ENCODE peak calls at places on chromosome 1, in seven cellular contexts. C is activated CD4-positive, alpha-beta T cell treated with anti-CD3 and anti-CD28 coated beads, Interleukin-2, amount 50 U/mL, for 48 hours; V is RPMI7951; U is RWPE1; H is tibial artery; A is GM13976; P is NCI-H345. E is an unnamed sample.

GRCh38 chr1:194069168-194069830 is 882.9 kb upstream of the B3GALT2 start:
- DNase-seq in C (no peak), P (no peak), H (peak), A (no peak), V (no peak), U (no peak), E (no peak)

GRCh38 chr1:156407344-156407743 is 38.3 kb downstream of the RHBG start:
- DNase-seq in U (no peak), P (no peak), A (no peak), V (peak), H (no peak), C (no peak), E (no peak)

GRCh38 chr1:47449702-47450552 is 12.1 kb downstream of the FOXD2 start:
- DNase-seq in A (peak), P (no peak), V (no peak), C (no peak), H (no peak), U (peak), E (no peak)

GRCh38 chr1:171606402-171606941 is 15.6 kb upstream of the MYOCOS start:
- DNase-seq in U (no peak), A (no peak), C (no peak), V (no peak), H (no peak), P (no peak), E (no peak)

GRCh38 chr1:230230948-230231738 is 164.1 kb downstream of the GALNT2 start:
- DNase-seq in A (no peak), V (no peak), C (no peak), H (no peak), U (no peak), P (no peak), E (no peak)

GRCh38 chr1:11069233-11069950 is 9.6 kb upstream of the SRM start:
- DNase-seq in U (no peak), V (no peak), H (peak), P (no peak), A (peak), C (no peak), E (peak)

GRCh38 chr1:153553691-153554608 is 4.9 kb upstream of the S100A3 start:
- DNase-seq in H (peak), V (no peak), U (no peak), A (no peak), C (no peak), P (no peak), E (peak)

GRCh38 chr1:240734001-240734400 is 122.0 kb upstream of the GREM2 start:
- DNase-seq in H (no peak), C (no peak), U (no peak), V (no peak), A (no peak), P (no peak), E (no peak)

GRCh38 chr1:59178339-59178744 is 118.6 kb upstream of the FGGY start:
- DNase-seq in A (no peak), P (no peak), C (no peak), U (no peak), V (peak), H (peak), E (peak)

GRCh38 chr1:31007462-31007991 is 58.0 kb downstream of the PUM1 start:
- DNase-seq in A (no peak), C (no peak), U (peak), V (peak), P (no peak), H (no peak), E (no peak)

GRCh38 chr1:63883494-63884235 is 109.8 kb downstream of the ROR1 start:
- DNase-seq in A (no peak), C (no peak), U (no peak), V (no peak), P (peak), H (no peak), E (no peak)

GRCh38 chr1:232271991-232272589 is 357.8 kb downstream of the SIPA1L2 start:
- DNase-seq in A (no peak), U (no peak), C (no peak), H (no peak), V (no peak), P (no peak), E (no peak)

GRCh38 chr1:234256359-234256758 is 116.9 kb upstream of the COA6 start:
- DNase-seq in P (no peak), A (no peak), H (no peak), V (peak), U (no peak), C (no peak), E (no peak)

GRCh38 chr1:151994956-151995355 is 1.3 kb upstream of the S100A10 start:
- DNase-seq in V (peak), C (no peak), U (peak), H (peak), P (no peak), A (no peak), E (no peak)

GRCh38 chr1:180117764-180118116 is 36.9 kb upstream of the QSOX1 start:
- DNase-seq in V (peak), U (peak), H (no peak), C (no peak), A (no peak), P (no peak), E (no peak)

GRCh38 chr1:13948851-13949490 is 249.0 kb downstream of the PRDM2 start:
- DNase-seq in P (no peak), H (peak), C (no peak), A (no peak), V (no peak), U (no peak), E (no peak)

GRCh38 chr1:4170953-4171352 is 270.9 kb upstream of the C1orf174 start:
- DNase-seq in H (peak), A (no peak), V (no peak), U (no peak), P (no peak), C (no peak), E (no peak)

GRCh38 chr1:59333626-59334277 is 36.9 kb downstream of the FGGY start:
- DNase-seq in C (no peak), P (no peak), U (no peak), V (peak), A (no peak), H (no peak), E (no peak)

GRCh38 chr1:162279099-162279498 is 97.6 kb downstream of the SPATA46 start:
- DNase-seq in A (no peak), H (no peak), P (no peak), C (no peak), U (no peak), V (no peak), E (no peak)

GRCh38 chr1:200354243-200354642 is 55.6 kb downstream of the ZNF281 start:
- DNase-seq in H (no peak), V (no peak), A (peak), U (no peak), P (no peak), C (no peak), E (no peak)

GRCh38 chr1:43881415-43881814 is 52.2 kb upstream of the ARTN start:
- DNase-seq in U (no peak), H (peak), C (no peak), A (no peak), P (no peak), V (no peak), E (no peak)

GRCh38 chr1:119112244-119112643 is 28.2 kb downstream of the WARS2 start:
- DNase-seq in A (no peak), C (no peak), P (no peak), V (no peak), H (no peak), U (no peak), E (no peak)

GRCh38 chr1:32759997-32760623 is 57.0 kb downstream of the YARS1 start:
- DNase-seq in A (peak), H (no peak), C (no peak), U (peak), V (peak), P (no peak), E (peak)

GRCh38 chr1:73755649-73756048 is 442.3 kb downstream of the LRRIQ3 start:
- DNase-seq in A (no peak), U (no peak), H (no peak), P (peak), V (no peak), C (no peak), E (no peak)

GRCh38 chr1:41167688-41168087 is 74.4 kb downstream of the SCMH1 start:
- DNase-seq in H (no peak), C (no peak), U (no peak), V (no peak), P (no peak), A (no peak), E (no peak)

GRCh38 chr1:196438324-196438723 is 169.9 kb downstream of the KCNT2 start:
- DNase-seq in A (no peak), H (no peak), C (no peak), P (no peak), V (no peak), U (no peak), E (no peak)

GRCh38 chr1:8017495-8018310 is 8.4 kb downstream of the ERRFI1 start:
- DNase-seq in P (no peak), H (no peak), C (no peak), U (no peak), A (no peak), V (peak), E (no peak)

GRCh38 chr1:197314672-197315071 is 46.6 kb downstream of the CRB1 start:
- DNase-seq in V (no peak), U (no peak), H (no peak), C (no peak), P (no peak), A (no peak), E (no peak)

E was measured in kidney.